ENCODE peak calls at places on chromosomes 5 and 9, in ten cellular contexts. R is testis, D is lower lobe of right lung, X is IMR-90, Z is tibial artery, V is brain microvascular endothelial cell, H is colonic mucosa, I is GM13977, L is AG09319, Y is body of pancreas. N is an unnamed sample.
A peak's percentile ranks its signal among the peaks of the same experiment; 100 is the strongest.

GRCh38 chr5:32419791-32420190 is 24.7 kb downstream of the ZFR start:
- DNase-seq in R (no peak), D (no peak), X (no peak), Z (no peak), V (no peak), H (no peak), I (no peak), L (no peak), Y (no peak), N (no peak)

GRCh38 chr9:83706703-83707517 is 848 bp downstream of the UBQLN1 start:
- DNase-seq in R (peak; percentile 49), D (peak; percentile 63), X (peak; percentile 19), Z (peak; percentile 34), V (peak; percentile 17), H (peak; percentile 38), I (peak; percentile 51), L (no peak), Y (peak; percentile 48), N (peak; percentile 77)

GRCh38 chr9:136122425-136123383 is 4.0 kb upstream of the TMEM250 start:
- DNase-seq in R (peak; percentile 76), D (peak; percentile 86), X (peak; percentile 34), Z (peak; percentile 67), V (peak; percentile 20), H (peak; percentile 71), I (peak; percentile 88), L (no peak), Y (peak; percentile 79), N (peak; percentile 99)

GRCh38 chr9:95197692-95198271 is 119.7 kb downstream of the FANCC start:
- DNase-seq in R (no peak), D (no peak), X (peak; percentile 18), Z (peak; percentile 31), V (peak; percentile 74), H (no peak), I (no peak), L (no peak), Y (peak; percentile 26), N (peak; percentile 66)

GRCh38 chr9:79408617-79409016 is 163.1 kb upstream of the TLE4 start:
- DNase-seq in R (no peak), D (no peak), X (peak; percentile 47), Z (no peak), V (no peak), H (no peak), I (no peak), L (no peak), Y (no peak), N (peak; percentile 48)

GRCh38 chr9:108569624-108570023 is 286.2 kb downstream of the ACTL7B start:
- DNase-seq in R (no peak), D (no peak), X (peak; percentile 76), Z (no peak), V (peak; percentile 48), H (no peak), I (no peak), L (no peak), Y (no peak), N (peak; percentile 62)

GRCh38 chr9:77464591-77465125 is 183.5 kb downstream of the GNA14 start:
- DNase-seq in R (no peak), D (no peak), X (peak; percentile 69), Z (no peak), V (no peak), H (no peak), I (no peak), L (no peak), Y (no peak), N (no peak)

GRCh38 chr5:161863259-161863658 is 15.3 kb downstream of the GABRA1 start:
- DNase-seq in R (no peak), D (no peak), X (no peak), Z (no peak), V (no peak), H (no peak), I (no peak), L (no peak), Y (no peak), N (no peak)

GRCh38 chr9:13762209-13762608 is 482.7 kb upstream of the MPDZ start:
- DNase-seq in R (no peak), D (no peak), X (no peak), Z (no peak), V (no peak), H (no peak), I (no peak), L (no peak), Y (no peak), N (no peak)

GRCh38 chr9:13755551-13755950 is 476.1 kb upstream of the MPDZ start:
- DNase-seq in R (no peak), D (no peak), X (no peak), Z (no peak), V (no peak), H (no peak), I (no peak), L (no peak), Y (no peak), N (no peak)

GRCh38 chr9:13759624-13760023 is 480.1 kb upstream of the MPDZ start:
- DNase-seq in R (no peak), D (no peak), X (no peak), Z (no peak), V (no peak), H (no peak), I (no peak), L (no peak), Y (no peak), N (no peak)

GRCh38 chr9:13756943-13757342 is 477.5 kb upstream of the MPDZ start:
- DNase-seq in R (no peak), D (no peak), X (no peak), Z (no peak), V (no peak), H (no peak), I (no peak), L (no peak), Y (no peak), N (no peak)

DNA sequence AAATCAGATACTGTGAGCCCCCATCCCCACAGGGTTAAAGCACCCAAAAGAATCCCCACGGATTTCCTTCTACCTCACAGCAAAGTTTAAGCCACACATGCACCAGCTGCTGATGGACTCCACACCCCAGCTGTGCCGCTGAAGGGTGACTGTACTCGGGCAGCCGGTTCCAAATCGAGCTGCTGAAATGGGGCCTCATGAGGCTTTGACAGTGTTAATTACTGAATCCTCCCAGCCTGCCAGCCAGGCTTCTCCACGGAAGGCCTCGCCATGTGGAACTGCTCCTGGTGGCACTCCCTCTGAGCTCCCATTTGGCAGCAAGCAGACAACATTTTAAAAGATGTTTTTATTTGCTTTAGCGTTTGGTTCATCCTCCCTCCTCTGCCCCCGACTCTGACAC is 479.4 kb upstream of the MPDZ start:
- DNase-seq in R (no peak), D (no peak), X (no peak), Z (no peak), V (no peak), H (no peak), I (no peak), L (no peak), Y (no peak), N (no peak)
- TF ChIP-seq CTCF in R (no peak), D (no peak), X (no peak), Z (no peak), V (no peak), H (no peak), I (no peak), L (no peak), Y (no peak), N (no peak)

DNA sequence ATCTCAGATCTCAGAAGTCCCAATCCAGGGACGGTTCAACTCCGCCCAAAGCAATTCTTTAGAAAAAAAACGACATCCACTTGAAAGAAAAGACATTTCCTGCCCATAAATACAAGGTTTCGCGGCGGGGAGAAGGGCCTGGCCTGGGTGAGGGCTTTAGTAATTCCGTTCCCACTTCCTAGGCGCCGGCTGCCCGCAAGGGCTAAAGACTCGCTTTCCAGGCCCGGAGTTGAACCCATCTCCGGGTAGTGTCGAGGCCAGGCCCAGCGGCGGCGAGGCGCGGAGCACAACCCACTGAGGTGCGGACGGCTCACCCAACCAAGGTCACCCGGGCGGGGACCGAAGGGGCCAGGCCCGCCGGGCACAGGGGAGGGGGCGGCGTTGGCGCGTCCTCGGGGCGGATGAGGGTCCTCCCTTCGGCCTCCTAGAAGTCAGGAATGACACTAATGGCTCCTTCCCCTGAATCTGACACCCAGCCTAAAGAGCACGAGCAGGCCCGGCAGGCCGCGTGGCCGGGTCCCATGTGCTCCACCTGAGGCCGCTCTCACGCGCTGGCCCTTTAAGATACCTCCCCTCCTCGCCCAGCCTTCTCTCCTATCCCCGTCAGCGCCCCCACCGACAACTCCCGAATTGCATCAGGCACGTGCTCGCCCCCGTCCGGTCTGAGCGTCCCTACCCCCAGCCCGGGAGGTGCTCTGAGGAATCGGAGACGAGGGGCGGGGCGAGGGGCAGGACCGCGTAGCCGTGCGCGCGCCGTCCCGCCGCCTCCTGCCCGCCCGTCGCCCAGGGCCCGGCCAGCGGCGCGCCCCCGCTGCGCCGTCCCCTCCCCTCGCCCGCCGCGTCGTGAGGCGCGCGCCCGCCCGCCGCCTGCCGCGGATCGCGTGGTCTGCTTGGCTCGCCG is 467 bp upstream of the LARP1 start:
- DNase-seq in R (peak; percentile 100), D (peak; percentile 99), X (peak; percentile 98), Z (peak; percentile 100), V (peak; percentile 97), H (peak; percentile 100), I (peak; percentile 98), L (peak; percentile 97), Y (peak; percentile 100), N (peak; percentile 99)
- TF ChIP-seq CTCF in R (peak; percentile 59), D (peak; percentile 40), X (peak; percentile 58), Z (peak; percentile 27), V (peak; percentile 59), H (no peak), I (peak; percentile 58), L (peak; percentile 41), Y (peak; percentile 23), N (peak; percentile 37)

GRCh38 chr9:29285818-29286217 is 1712.5 kb upstream of the C9orf72 start:
- DNase-seq in R (no peak), D (no peak), X (no peak), Z (no peak), V (no peak), H (no peak), I (no peak), L (no peak), Y (no peak), N (no peak)
- TF ChIP-seq CTCF in R (no peak), D (no peak), X (no peak), Z (no peak), V (no peak), H (no peak), I (no peak), L (no peak), Y (no peak), N (no peak)

GRCh38 chr9:107039546-107039945 is 176.6 kb downstream of the ZNF462 start:
- DNase-seq in R (no peak), D (no peak), X (peak; percentile 45), Z (no peak), V (peak; percentile 67), H (no peak), I (no peak), L (no peak), Y (no peak), N (peak; percentile 48)

GRCh38 chr9:107049046-107049824 is 186.3 kb downstream of the ZNF462 start:
- DNase-seq in R (peak; percentile 54), D (no peak), X (no peak), Z (no peak), V (no peak), H (no peak), I (no peak), L (no peak), Y (no peak), N (no peak)

GRCh38 chr9:107046692-107047091 is 183.7 kb downstream of the ZNF462 start:
- DNase-seq in R (no peak), D (no peak), X (no peak), Z (no peak), V (no peak), H (no peak), I (peak; percentile 19), L (no peak), Y (no peak), N (no peak)

GRCh38 chr9:107044872-107045271 is 181.9 kb downstream of the ZNF462 start:
- DNase-seq in R (no peak), D (no peak), X (no peak), Z (no peak), V (no peak), H (no peak), I (no peak), L (no peak), Y (peak; percentile 11), N (peak; percentile 52)

GRCh38 chr9:107043886-107044285 is 180.9 kb downstream of the ZNF462 start:
- DNase-seq in R (no peak), D (no peak), X (no peak), Z (no peak), V (no peak), H (no peak), I (no peak), L (no peak), Y (no peak), N (no peak)
- TF ChIP-seq CTCF in R (no peak), D (no peak), X (no peak), Z (no peak), V (no peak), H (no peak), I (no peak), L (no peak), Y (no peak), N (no peak)